ENCODE peak calls at places on chromosome 1, in six cellular contexts. Y is IMR-90, C is WTC11, A is NCI-H1930, F is amniotic epithelial cell, B is COR-L47. K is an unnamed sample.

GRCh38 chr1:205351984-205352713 is 4.6 kb downstream of the KLHDC8A start:
- DNase-seq in F (peak), A (peak), Y (peak), C (peak), B (peak), K (no peak)

GRCh38 chr1:226486163-226486562 is 62.4 kb upstream of the STUM start:
- DNase-seq in A (no peak), C (no peak), B (no peak), F (no peak), Y (no peak), K (peak)

GRCh38 chr1:176058686-176059085 is 148.4 kb downstream of the COP1 start:
- DNase-seq in B (no peak), F (no peak), A (no peak), Y (peak), C (no peak), K (no peak)

GRCh38 chr1:91805343-91805801 is 80.6 kb downstream of the TGFBR3 start:
- DNase-seq in Y (no peak), B (no peak), F (no peak), A (no peak), C (no peak), K (no peak)

GRCh38 chr1:66445492-66446181 is 88.3 kb upstream of the SGIP1 start:
- DNase-seq in F (no peak), B (no peak), C (no peak), Y (no peak), A (no peak), K (peak)

GRCh38 chr1:2925923-2926322 is 95.3 kb upstream of the ACTRT2 start:
- DNase-seq in B (no peak), C (no peak), A (no peak), Y (no peak), F (no peak), K (no peak)

GRCh38 chr1:159212596-159212995 is 7.9 kb downstream of the ACKR1 start:
- DNase-seq in Y (no peak), A (no peak), C (no peak), F (no peak), B (no peak), K (no peak)

GRCh38 chr1:25505706-25506385 is 37.6 kb upstream of the LDLRAP1 start:
- DNase-seq in B (no peak), A (no peak), Y (no peak), F (no peak), C (no peak), K (no peak)

GRCh38 chr1:24373044-24373443 is 40.5 kb downstream of the STPG1 start:
- DNase-seq in A (no peak), C (no peak), B (no peak), F (no peak), Y (no peak), K (no peak)

GRCh38 chr1:10655002-10655401 is 141.4 kb downstream of the CASZ1 start:
- DNase-seq in C (no peak), A (no peak), B (no peak), F (no peak), Y (no peak), K (no peak)

GRCh38 chr1:159084867-159085266 is 8.3 kb upstream of the AIM2 start:
- DNase-seq in C (no peak), Y (no peak), A (no peak), B (no peak), F (no peak), K (no peak)

K was measured in CD4-positive, alpha-beta memory T cell.